ENCODE peak calls at places on chromosomes 5 and 9, in seven cellular contexts. S, R, C, X, Z, N and D are unnamed samples.

GRCh38 chr9:90069107-90069506 is 464.3 kb downstream of the GADD45G start:
- DNase-seq in C (no peak), N (no peak), S (no peak), X (no peak), Z (no peak), R (no peak), D (no peak)

GRCh38 chr9:135060461-135061116 is 26.9 kb upstream of the OLFM1 start:
- DNase-seq in S (no peak), N (no peak), Z (no peak), R (no peak), C (no peak), X (no peak), D (peak)

GRCh38 chr5:141150993-141151325 is 1.1 kb downstream of the PCDHB6 start:
- DNase-seq in Z (no peak), N (no peak), C (no peak), R (no peak), S (no peak), X (no peak), D (no peak)

GRCh38 chr9:133148351-133149129 is 15.2 kb downstream of the GBGT1 start:
- DNase-seq in R (peak), X (peak), Z (no peak), C (peak), S (peak), N (no peak), D (no peak)

GRCh38 chr5:29697786-29698414 is 1495.6 kb upstream of the CDH6 start:
- DNase-seq in C (no peak), X (no peak), Z (no peak), R (no peak), N (peak), S (peak), D (no peak)

GRCh38 chr5:123855630-123856029 is 343.7 kb downstream of the CSNK1G3 start:
- DNase-seq in R (no peak), Z (no peak), S (no peak), N (no peak), C (no peak), X (no peak), D (no peak)

GRCh38 chr9:135516132-135516860 is 4.9 kb upstream of the LCN1 start:
- DNase-seq in R (peak), C (no peak), S (no peak), N (no peak), X (no peak), Z (no peak), D (no peak)

GRCh38 chr5:98954392-98955028 is 25.7 kb upstream of the CHD1 start:
- DNase-seq in C (no peak), Z (no peak), N (no peak), X (no peak), R (no peak), S (no peak), D (no peak)

GRCh38 chr9:91436841-91437240 is 13.2 kb upstream of the NFIL3 start:
- DNase-seq in S (no peak), C (no peak), R (no peak), N (no peak), X (no peak), Z (no peak), D (no peak)

GRCh38 chr5:156094001-156094400 is 233.0 kb upstream of the SGCD start:
- DNase-seq in S (peak), X (no peak), Z (peak), N (peak), C (no peak), R (no peak), D (no peak)